ENCODE peak calls at places on chromosome 4, in ten cellular contexts. P is endodermal cell, M is cardiac muscle cell, O is HCT116, C is PC-3, L is brain microvascular endothelial cell, E is psoas muscle, V is IMR-90, T is sigmoid colon, I is lower lobe of right lung. F is an unnamed sample.

GRCh38 chr4:29311231-29311630 is 1408.9 kb upstream of the PCDH7 start:
- DNase-seq in P (no peak), M (peak; percentile 12), O (no peak), C (no peak), L (peak; percentile 19), E (no peak), V (peak; percentile 62), T (no peak), I (no peak), F (no peak)

GRCh38 chr4:108270466-108271450 is 102.0 kb upstream of the LEF1 start:
- DNase-seq in P (no peak), M (peak; percentile 4), O (no peak), C (peak; percentile 27), L (peak; percentile 82), E (no peak), V (peak; percentile 94), T (no peak), I (no peak), F (no peak)

GRCh38 chr4:145805490-145805889 is 125.5 kb downstream of the C4orf51 start:
- DNase-seq in P (peak; percentile 77), M (peak; percentile 93), O (no peak), C (no peak), L (peak; percentile 91), E (no peak), V (peak; percentile 21), T (no peak), I (no peak), F (no peak)

GRCh38 chr4:123421227-123421941 is 24.8 kb downstream of the SPRY1 start:
- DNase-seq in P (no peak), M (peak; percentile 76), O (no peak), C (peak; percentile 76), L (no peak), E (no peak), V (peak; percentile 74), T (no peak), I (no peak), F (no peak)

GRCh38 chr4:94588900-94589693 is 137.4 kb downstream of the PDLIM5 start:
- DNase-seq in P (no peak), M (peak; percentile 33), O (no peak), C (peak; percentile 28), L (no peak), E (no peak), V (no peak), T (no peak), I (no peak), F (no peak)

GRCh38 chr4:94525993-94526740 is 74.4 kb downstream of the PDLIM5 start:
- DNase-seq in P (no peak), M (peak; percentile 46), O (no peak), C (no peak), L (peak; percentile 29), E (no peak), V (peak; percentile 43), T (no peak), I (no peak), F (no peak)

GRCh38 chr4:181562399-181562798 is 680.8 kb upstream of the TENM3 start:
- DNase-seq in P (no peak), M (no peak), O (no peak), C (no peak), L (no peak), E (no peak), V (no peak), T (no peak), I (no peak), F (no peak)

GRCh38 chr4:79348405-79348804 is 22.5 kb upstream of the NAA11 start:
- DNase-seq in P (no peak), M (no peak), O (no peak), C (no peak), L (no peak), E (no peak), V (no peak), T (no peak), I (no peak), F (no peak)

GRCh38 chr4:2937146-2937857 is 25.9 kb downstream of the NOP14 start:
- DNase-seq in P (peak; percentile 78), M (no peak), O (peak; percentile 68), C (peak; percentile 56), L (peak; percentile 64), E (peak; percentile 55), V (no peak), T (peak; percentile 66), I (peak; percentile 87), F (peak; percentile 69)

GRCh38 chr4:38876636-38877035 is 9.0 kb downstream of the FAM114A1 start:
- DNase-seq in P (no peak), M (no peak), O (no peak), C (no peak), L (no peak), E (no peak), V (no peak), T (no peak), I (no peak), F (no peak)

GRCh38 chr4:144350706-144351105 is 210.2 kb upstream of the GYPA start:
- DNase-seq in P (no peak), M (peak; percentile 32), O (no peak), C (peak; percentile 14), L (peak; percentile 39), E (no peak), V (no peak), T (no peak), I (no peak), F (no peak)

GRCh38 chr4:26061248-26061986 is 147.4 kb downstream of the SMIM20 start:
- DNase-seq in P (peak; percentile 77), M (peak; percentile 60), O (peak; percentile 63), C (peak; percentile 77), L (peak; percentile 29), E (no peak), V (peak; percentile 60), T (no peak), I (no peak), F (no peak)

GRCh38 chr4:177302371-177303100 is 7.1 kb upstream of the NEIL3 start:
- DNase-seq in P (no peak), M (no peak), O (no peak), C (no peak), L (no peak), E (no peak), V (peak; percentile 64), T (no peak), I (no peak), F (no peak)

GRCh38 chr4:152156448-152156847 is 379.4 kb downstream of the FBXW7 start:
- DNase-seq in P (no peak), M (peak; percentile 4), O (no peak), C (no peak), L (no peak), E (no peak), V (no peak), T (no peak), I (no peak), F (no peak)

GRCh38 chr4:169144061-169144600 is 126.6 kb downstream of the SH3RF1 start:
- DNase-seq in P (no peak), M (no peak), O (no peak), C (no peak), L (no peak), E (no peak), V (no peak), T (no peak), I (no peak), F (no peak)

GRCh38 chr4:28357985-28358384 is 1497.3 kb downstream of the STIM2 start:
- DNase-seq in P (peak; percentile 63), M (peak; percentile 36), O (peak; percentile 7), C (peak; percentile 39), L (no peak), E (no peak), V (peak; percentile 39), T (no peak), I (no peak), F (no peak)

GRCh38 chr4:88391703-88392102 is 13.1 kb downstream of the HERC6 start:
- DNase-seq in P (no peak), M (no peak), O (no peak), C (no peak), L (no peak), E (no peak), V (no peak), T (no peak), I (no peak), F (no peak)

GRCh38 chr4:143514432-143514831 is 930 bp downstream of the SMARCA5 start:
- DNase-seq in P (peak; percentile 80), M (peak; percentile 69), O (no peak), C (peak; percentile 33), L (peak; percentile 38), E (peak; percentile 64), V (peak; percentile 48), T (peak; percentile 81), I (peak; percentile 57), F (peak; percentile 78)

GRCh38 chr4:3857316-3857926 is 91.2 kb downstream of the ADRA2C start:
- DNase-seq in P (no peak), M (no peak), O (no peak), C (no peak), L (no peak), E (peak; percentile 12), V (no peak), T (no peak), I (no peak), F (no peak)

GRCh38 chr4:166324321-166324720 is 451.3 kb downstream of the TLL1 start:
- DNase-seq in P (peak; percentile 81), M (peak; percentile 16), O (peak; percentile 37), C (peak; percentile 62), L (peak; percentile 18), E (no peak), V (no peak), T (no peak), I (no peak), F (no peak)
- TF ChIP-seq CTCF in P (peak; percentile 86), M (peak; percentile 30), O (peak; percentile 65), C (peak; percentile 68), L (peak; percentile 67), E (no peak), V (no peak), T (no peak), I (no peak), F (no peak)

GRCh38 chr4:154490261-154490588 is 1.4 kb downstream of the DCHS2 start:
- DNase-seq in P (peak; percentile 83), M (no peak), O (no peak), C (no peak), L (no peak), E (no peak), V (no peak), T (no peak), I (no peak), F (no peak)
- H3K4me3 ChIP-seq in P (no peak overlapping the region), M (peak overlapping the region; percentile 35), O (no peak overlapping the region), C (no peak overlapping the region), L (no peak overlapping the region), E (peak overlapping the region; percentile 49), V (no peak overlapping the region), T (peak overlapping the region; percentile 57), I (no peak overlapping the region), F (peak overlapping the region; percentile 69)

GRCh38 chr4:115927382-115927781 is 814.0 kb upstream of the NDST4 start:
- DNase-seq in P (no peak), M (no peak), O (no peak), C (no peak), L (no peak), E (no peak), V (no peak), T (no peak), I (no peak), F (no peak)
- H3K27ac ChIP-seq in P (no peak overlapping the region), M (no peak overlapping the region), O (no peak overlapping the region), C (no peak overlapping the region), L (no peak overlapping the region), E (no peak overlapping the region), V (no peak overlapping the region), T (no peak overlapping the region), I (no peak overlapping the region), F (no peak overlapping the region)

DNA sequence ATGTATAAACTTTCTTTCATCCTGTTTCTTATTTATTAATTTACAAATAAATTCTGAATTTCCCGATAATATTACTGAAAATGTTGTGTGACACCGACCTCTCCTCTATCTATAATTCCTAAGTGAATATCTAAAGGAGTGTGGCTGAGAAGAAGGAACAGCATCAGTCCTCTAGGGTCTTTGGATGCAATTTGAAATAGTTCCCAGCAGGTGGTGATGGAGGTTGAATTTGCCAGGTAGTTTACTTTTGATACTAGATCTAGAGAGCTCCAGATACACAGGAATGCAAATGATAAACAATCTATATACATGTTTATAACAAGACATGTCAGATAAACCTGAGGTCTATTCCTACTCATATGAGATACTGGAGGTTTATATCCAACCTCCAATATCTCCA is 305.4 kb downstream of the PCDH18 start:
- DNase-seq in P (no peak), M (peak; percentile 19), O (peak; percentile 16), C (peak; percentile 55), L (no peak), E (no peak), V (peak; percentile 16), T (no peak), I (no peak), F (no peak)
- TF ChIP-seq CTCF in P (peak; percentile 71), M (peak; percentile 30), O (peak; percentile 53), C (peak; percentile 60), L (peak; percentile 56), E (no peak), V (peak; percentile 28), T (no peak), I (no peak), F (no peak)

F was measured in coronary artery.